ENCODE peak calls at places on chromosomes 2 and 18, in eight cellular contexts. One of them, this sample, is unnamed.

GRCh38 chr2:118633371-118633770 is 214.1 kb downstream of the EN1 start:
- DNase-seq in choroid plexus epithelial cell: no peak
- DNase-seq in CD8-positive, alpha-beta memory T cell: no peak
- DNase-seq in stimulated activated CD8-positive, alpha-beta memory T cell treated with anti-CD3 and anti-CD28 coated beads, Interleukin-7, amount 100 ng/mL, for 4 hours: no peak
- DNase-seq in aorta: no peak
- DNase-seq in OCI-LY7: no peak
- DNase-seq in activated naive CD4-positive, alpha-beta T cell: no peak
- DNase-seq in cardiac muscle cell: no peak
- DNase-seq in this sample: no peak

GRCh38 chr2:229342376-229342775 is 71.3 kb upstream of the PID1 start:
- DNase-seq in choroid plexus epithelial cell: peak
- DNase-seq in CD8-positive, alpha-beta memory T cell: no peak
- DNase-seq in stimulated activated CD8-positive, alpha-beta memory T cell treated with anti-CD3 and anti-CD28 coated beads, Interleukin-7, amount 100 ng/mL, for 4 hours: no peak
- DNase-seq in aorta: peak
- DNase-seq in OCI-LY7: peak
- DNase-seq in activated naive CD4-positive, alpha-beta T cell: no peak
- DNase-seq in cardiac muscle cell: peak
- DNase-seq in this sample: no peak

GRCh38 chr2:126885701-126886121 is 13.0 kb upstream of the TEX51 start:
- DNase-seq in choroid plexus epithelial cell: peak
- DNase-seq in CD8-positive, alpha-beta memory T cell: no peak
- DNase-seq in stimulated activated CD8-positive, alpha-beta memory T cell treated with anti-CD3 and anti-CD28 coated beads, Interleukin-7, amount 100 ng/mL, for 4 hours: no peak
- DNase-seq in aorta: no peak
- DNase-seq in OCI-LY7: no peak
- DNase-seq in activated naive CD4-positive, alpha-beta T cell: no peak
- DNase-seq in cardiac muscle cell: no peak
- DNase-seq in this sample: no peak

GRCh38 chr2:121128741-121129659 is 156.0 kb downstream of the TFCP2L1 start:
- DNase-seq in choroid plexus epithelial cell: peak
- DNase-seq in CD8-positive, alpha-beta memory T cell: no peak
- DNase-seq in stimulated activated CD8-positive, alpha-beta memory T cell treated with anti-CD3 and anti-CD28 coated beads, Interleukin-7, amount 100 ng/mL, for 4 hours: no peak
- DNase-seq in aorta: peak
- DNase-seq in OCI-LY7: peak
- DNase-seq in activated naive CD4-positive, alpha-beta T cell: no peak
- DNase-seq in cardiac muscle cell: peak
- DNase-seq in this sample: no peak

GRCh38 chr2:88615822-88616221 is 11.4 kb downstream of the EIF2AK3 start:
- DNase-seq in choroid plexus epithelial cell: no peak
- DNase-seq in CD8-positive, alpha-beta memory T cell: no peak
- DNase-seq in stimulated activated CD8-positive, alpha-beta memory T cell treated with anti-CD3 and anti-CD28 coated beads, Interleukin-7, amount 100 ng/mL, for 4 hours: no peak
- DNase-seq in aorta: no peak
- DNase-seq in OCI-LY7: no peak
- DNase-seq in activated naive CD4-positive, alpha-beta T cell: no peak
- DNase-seq in cardiac muscle cell: no peak
- DNase-seq in this sample: no peak

GRCh38 chr2:693606-694005 is 16.4 kb upstream of the TMEM18 start:
- DNase-seq in choroid plexus epithelial cell: no peak
- DNase-seq in CD8-positive, alpha-beta memory T cell: no peak
- DNase-seq in stimulated activated CD8-positive, alpha-beta memory T cell treated with anti-CD3 and anti-CD28 coated beads, Interleukin-7, amount 100 ng/mL, for 4 hours: no peak
- DNase-seq in aorta: no peak
- DNase-seq in OCI-LY7: no peak
- DNase-seq in activated naive CD4-positive, alpha-beta T cell: no peak
- DNase-seq in cardiac muscle cell: no peak
- DNase-seq in this sample: no peak

GRCh38 chr2:198214108-198214736 is 409.8 kb downstream of the PLCL1 start:
- DNase-seq in choroid plexus epithelial cell: no peak
- DNase-seq in CD8-positive, alpha-beta memory T cell: no peak
- DNase-seq in stimulated activated CD8-positive, alpha-beta memory T cell treated with anti-CD3 and anti-CD28 coated beads, Interleukin-7, amount 100 ng/mL, for 4 hours: no peak
- DNase-seq in aorta: no peak
- DNase-seq in OCI-LY7: no peak
- DNase-seq in activated naive CD4-positive, alpha-beta T cell: no peak
- DNase-seq in cardiac muscle cell: no peak
- DNase-seq in this sample: no peak

GRCh38 chr2:15168116-15168515 is 393.0 kb downstream of the NBAS start:
- DNase-seq in choroid plexus epithelial cell: no peak
- DNase-seq in CD8-positive, alpha-beta memory T cell: no peak
- DNase-seq in stimulated activated CD8-positive, alpha-beta memory T cell treated with anti-CD3 and anti-CD28 coated beads, Interleukin-7, amount 100 ng/mL, for 4 hours: no peak
- DNase-seq in aorta: no peak
- DNase-seq in OCI-LY7: no peak
- DNase-seq in activated naive CD4-positive, alpha-beta T cell: no peak
- DNase-seq in cardiac muscle cell: no peak
- DNase-seq in this sample: no peak

GRCh38 chr2:65430515-65431416 is 1.6 kb downstream of the SPRED2 start:
- DNase-seq in choroid plexus epithelial cell: peak
- DNase-seq in CD8-positive, alpha-beta memory T cell: peak
- DNase-seq in stimulated activated CD8-positive, alpha-beta memory T cell treated with anti-CD3 and anti-CD28 coated beads, Interleukin-7, amount 100 ng/mL, for 4 hours: peak
- DNase-seq in aorta: peak
- DNase-seq in OCI-LY7: peak
- DNase-seq in activated naive CD4-positive, alpha-beta T cell: peak
- DNase-seq in cardiac muscle cell: peak
- DNase-seq in this sample: peak

GRCh38 chr2:30272761-30273573 is 41.6 kb downstream of the LBH start:
- DNase-seq in choroid plexus epithelial cell: peak
- DNase-seq in CD8-positive, alpha-beta memory T cell: no peak
- DNase-seq in stimulated activated CD8-positive, alpha-beta memory T cell treated with anti-CD3 and anti-CD28 coated beads, Interleukin-7, amount 100 ng/mL, for 4 hours: no peak
- DNase-seq in aorta: no peak
- DNase-seq in OCI-LY7: no peak
- DNase-seq in activated naive CD4-positive, alpha-beta T cell: no peak
- DNase-seq in cardiac muscle cell: no peak
- DNase-seq in this sample: no peak

GRCh38 chr2:26850002-26850431 is 2.1 kb downstream of the DPYSL5 start:
- DNase-seq in choroid plexus epithelial cell: no peak
- DNase-seq in CD8-positive, alpha-beta memory T cell: no peak
- DNase-seq in stimulated activated CD8-positive, alpha-beta memory T cell treated with anti-CD3 and anti-CD28 coated beads, Interleukin-7, amount 100 ng/mL, for 4 hours: no peak
- DNase-seq in aorta: no peak
- DNase-seq in OCI-LY7: no peak
- DNase-seq in activated naive CD4-positive, alpha-beta T cell: no peak
- DNase-seq in cardiac muscle cell: no peak
- DNase-seq in this sample: no peak

GRCh38 chr18:28584726-28585125 is 407.8 kb upstream of the CDH2 start:
- DNase-seq in choroid plexus epithelial cell: peak
- DNase-seq in CD8-positive, alpha-beta memory T cell: no peak
- DNase-seq in stimulated activated CD8-positive, alpha-beta memory T cell treated with anti-CD3 and anti-CD28 coated beads, Interleukin-7, amount 100 ng/mL, for 4 hours: no peak
- DNase-seq in aorta: no peak
- DNase-seq in OCI-LY7: no peak
- DNase-seq in activated naive CD4-positive, alpha-beta T cell: no peak
- DNase-seq in cardiac muscle cell: peak
- DNase-seq in this sample: no peak

GRCh38 chr2:200509227-200509607 is 651 bp downstream of the KCTD18 start:
- DNase-seq in choroid plexus epithelial cell: peak
- DNase-seq in CD8-positive, alpha-beta memory T cell: no peak
- DNase-seq in stimulated activated CD8-positive, alpha-beta memory T cell treated with anti-CD3 and anti-CD28 coated beads, Interleukin-7, amount 100 ng/mL, for 4 hours: no peak
- DNase-seq in aorta: no peak
- DNase-seq in OCI-LY7: peak
- DNase-seq in activated naive CD4-positive, alpha-beta T cell: no peak
- DNase-seq in cardiac muscle cell: peak
- DNase-seq in this sample: no peak

GRCh38 chr2:58387701-58388100 is 146.6 kb upstream of the FANCL start:
- DNase-seq in choroid plexus epithelial cell: no peak
- DNase-seq in CD8-positive, alpha-beta memory T cell: no peak
- DNase-seq in stimulated activated CD8-positive, alpha-beta memory T cell treated with anti-CD3 and anti-CD28 coated beads, Interleukin-7, amount 100 ng/mL, for 4 hours: no peak
- DNase-seq in aorta: no peak
- DNase-seq in OCI-LY7: no peak
- DNase-seq in activated naive CD4-positive, alpha-beta T cell: no peak
- DNase-seq in cardiac muscle cell: no peak
- DNase-seq in this sample: no peak

GRCh38 chr2:198309673-198310280 is 505.4 kb downstream of the PLCL1 start:
- DNase-seq in choroid plexus epithelial cell: peak
- DNase-seq in CD8-positive, alpha-beta memory T cell: peak
- DNase-seq in stimulated activated CD8-positive, alpha-beta memory T cell treated with anti-CD3 and anti-CD28 coated beads, Interleukin-7, amount 100 ng/mL, for 4 hours: peak
- DNase-seq in aorta: no peak
- DNase-seq in OCI-LY7: peak
- DNase-seq in activated naive CD4-positive, alpha-beta T cell: peak
- DNase-seq in cardiac muscle cell: peak
- DNase-seq in this sample: peak

GRCh38 chr18:21604711-21605110 is 4.2 kb upstream of the ESCO1 start:
- DNase-seq in choroid plexus epithelial cell: peak
- DNase-seq in CD8-positive, alpha-beta memory T cell: no peak
- DNase-seq in stimulated activated CD8-positive, alpha-beta memory T cell treated with anti-CD3 and anti-CD28 coated beads, Interleukin-7, amount 100 ng/mL, for 4 hours: no peak
- DNase-seq in aorta: no peak
- DNase-seq in OCI-LY7: no peak
- DNase-seq in activated naive CD4-positive, alpha-beta T cell: no peak
- DNase-seq in cardiac muscle cell: no peak
- DNase-seq in this sample: no peak

GRCh38 chr2:12005886-12006681 is 259.7 kb downstream of the LPIN1 start:
- DNase-seq in choroid plexus epithelial cell: peak
- DNase-seq in CD8-positive, alpha-beta memory T cell: peak
- DNase-seq in stimulated activated CD8-positive, alpha-beta memory T cell treated with anti-CD3 and anti-CD28 coated beads, Interleukin-7, amount 100 ng/mL, for 4 hours: peak
- DNase-seq in aorta: no peak
- DNase-seq in OCI-LY7: peak
- DNase-seq in activated naive CD4-positive, alpha-beta T cell: peak
- DNase-seq in cardiac muscle cell: no peak
- DNase-seq in this sample: peak

GRCh38 chr2:3100386-3100785 is 277.2 kb downstream of the EIPR1 start:
- DNase-seq in choroid plexus epithelial cell: no peak
- DNase-seq in CD8-positive, alpha-beta memory T cell: no peak
- DNase-seq in stimulated activated CD8-positive, alpha-beta memory T cell treated with anti-CD3 and anti-CD28 coated beads, Interleukin-7, amount 100 ng/mL, for 4 hours: no peak
- DNase-seq in aorta: no peak
- DNase-seq in OCI-LY7: no peak
- DNase-seq in activated naive CD4-positive, alpha-beta T cell: no peak
- DNase-seq in cardiac muscle cell: no peak
- DNase-seq in this sample: no peak

GRCh38 chr2:70607121-70607551 is 53.5 kb upstream of the TGFA start:
- DNase-seq in choroid plexus epithelial cell: no peak
- DNase-seq in CD8-positive, alpha-beta memory T cell: no peak
- DNase-seq in stimulated activated CD8-positive, alpha-beta memory T cell treated with anti-CD3 and anti-CD28 coated beads, Interleukin-7, amount 100 ng/mL, for 4 hours: no peak
- DNase-seq in aorta: no peak
- DNase-seq in OCI-LY7: no peak
- DNase-seq in activated naive CD4-positive, alpha-beta T cell: no peak
- DNase-seq in cardiac muscle cell: no peak
- DNase-seq in this sample: no peak

GRCh38 chr2:8684885-8685696 is 3.2 kb downstream of the ID2 start:
- DNase-seq in choroid plexus epithelial cell: peak
- DNase-seq in CD8-positive, alpha-beta memory T cell: peak
- DNase-seq in stimulated activated CD8-positive, alpha-beta memory T cell treated with anti-CD3 and anti-CD28 coated beads, Interleukin-7, amount 100 ng/mL, for 4 hours: no peak
- DNase-seq in aorta: peak
- DNase-seq in OCI-LY7: peak
- DNase-seq in activated naive CD4-positive, alpha-beta T cell: peak
- DNase-seq in cardiac muscle cell: peak
- DNase-seq in this sample: peak

GRCh38 chr2:128734521-128735295 is 416.0 kb upstream of the HS6ST1 start:
- DNase-seq in choroid plexus epithelial cell: peak
- DNase-seq in CD8-positive, alpha-beta memory T cell: no peak
- DNase-seq in stimulated activated CD8-positive, alpha-beta memory T cell treated with anti-CD3 and anti-CD28 coated beads, Interleukin-7, amount 100 ng/mL, for 4 hours: no peak
- DNase-seq in aorta: no peak
- DNase-seq in OCI-LY7: peak
- DNase-seq in activated naive CD4-positive, alpha-beta T cell: no peak
- DNase-seq in cardiac muscle cell: no peak
- DNase-seq in this sample: no peak

GRCh38 chr2:64328415-64328722 is 125.6 kb upstream of the LGALSL start:
- DNase-seq in choroid plexus epithelial cell: no peak
- DNase-seq in CD8-positive, alpha-beta memory T cell: no peak
- DNase-seq in stimulated activated CD8-positive, alpha-beta memory T cell treated with anti-CD3 and anti-CD28 coated beads, Interleukin-7, amount 100 ng/mL, for 4 hours: no peak
- DNase-seq in aorta: no peak
- DNase-seq in OCI-LY7: peak
- DNase-seq in activated naive CD4-positive, alpha-beta T cell: no peak
- DNase-seq in cardiac muscle cell: peak
- DNase-seq in this sample: no peak

GRCh38 chr2:195322324-195322723 is 334.7 kb upstream of the SLC39A10 start:
- DNase-seq in choroid plexus epithelial cell: no peak
- DNase-seq in CD8-positive, alpha-beta memory T cell: no peak
- DNase-seq in stimulated activated CD8-positive, alpha-beta memory T cell treated with anti-CD3 and anti-CD28 coated beads, Interleukin-7, amount 100 ng/mL, for 4 hours: no peak
- DNase-seq in aorta: no peak
- DNase-seq in OCI-LY7: no peak
- DNase-seq in activated naive CD4-positive, alpha-beta T cell: no peak
- DNase-seq in cardiac muscle cell: peak
- DNase-seq in this sample: no peak

GRCh38 chr2:84792856-84793522 is 87.9 kb downstream of the TRABD2A start:
- DNase-seq in choroid plexus epithelial cell: no peak
- DNase-seq in CD8-positive, alpha-beta memory T cell: no peak
- DNase-seq in stimulated activated CD8-positive, alpha-beta memory T cell treated with anti-CD3 and anti-CD28 coated beads, Interleukin-7, amount 100 ng/mL, for 4 hours: no peak
- DNase-seq in aorta: no peak
- DNase-seq in OCI-LY7: no peak
- DNase-seq in activated naive CD4-positive, alpha-beta T cell: no peak
- DNase-seq in cardiac muscle cell: no peak
- DNase-seq in this sample: no peak

GRCh38 chr18:24456549-24456948 is 3.9 kb upstream of the HRH4 start:
- DNase-seq in choroid plexus epithelial cell: no peak
- DNase-seq in CD8-positive, alpha-beta memory T cell: no peak
- DNase-seq in stimulated activated CD8-positive, alpha-beta memory T cell treated with anti-CD3 and anti-CD28 coated beads, Interleukin-7, amount 100 ng/mL, for 4 hours: no peak
- DNase-seq in aorta: no peak
- DNase-seq in OCI-LY7: no peak
- DNase-seq in activated naive CD4-positive, alpha-beta T cell: no peak
- DNase-seq in cardiac muscle cell: no peak
- DNase-seq in this sample: no peak

GRCh38 chr2:206783718-206784117 is 18.3 kb downstream of the FASTKD2 start:
- DNase-seq in choroid plexus epithelial cell: peak
- DNase-seq in CD8-positive, alpha-beta memory T cell: no peak
- DNase-seq in stimulated activated CD8-positive, alpha-beta memory T cell treated with anti-CD3 and anti-CD28 coated beads, Interleukin-7, amount 100 ng/mL, for 4 hours: no peak
- DNase-seq in aorta: no peak
- DNase-seq in OCI-LY7: no peak
- DNase-seq in activated naive CD4-positive, alpha-beta T cell: no peak
- DNase-seq in cardiac muscle cell: peak
- DNase-seq in this sample: no peak

This sample was measured in central memory CD4-positive, alpha-beta T cell.